ENCODE peak calls at places on chromosomes 11 and 22, in six cellular contexts. R is DMS53, I is fibroblast of lung, T is dermis blood vessel endothelial cell, C is kidney, J is dorsolateral prefrontal cortex. Q is an unnamed sample.

GRCh38 chr11:93727985-93728791 is 13.1 kb downstream of the TAF1D start:
- DNase-seq in R (peak; percentile 48), I (peak; percentile 45), T (no peak), C (no peak), J (no peak), Q (no peak)

GRCh38 chr11:3353066-3353465 is 25.9 kb downstream of the ZNF195 start:
- DNase-seq in R (no peak), I (no peak), T (no peak), C (no peak), J (no peak), Q (no peak)

GRCh38 chr22:19998991-19999820 is 17.4 kb downstream of the ARVCF start:
- DNase-seq in R (no peak), I (no peak), T (no peak), C (peak; percentile 63), J (no peak), Q (no peak)

GRCh38 chr22:18968011-18968749 is 32.1 kb upstream of the PRODH start:
- DNase-seq in R (no peak), I (peak; percentile 14), T (peak; percentile 30), C (peak; percentile 78), J (no peak), Q (peak; percentile 87)

GRCh38 chr11:57764527-57764926 is 2.9 kb downstream of the CTNND1 start:
- DNase-seq in R (no peak), I (no peak), T (peak; percentile 23), C (no peak), J (no peak), Q (no peak)

GRCh38 chr11:95100856-95101507 is 11.3 kb downstream of the ENDOD1 start:
- DNase-seq in R (no peak), I (no peak), T (peak; percentile 63), C (no peak), J (no peak), Q (no peak)

GRCh38 chr11:62796281-62796680 is 4.5 kb upstream of the TMEM223 start:
- DNase-seq in R (no peak), I (no peak), T (no peak), C (no peak), J (no peak), Q (peak; percentile 73)

GRCh38 chr11:36311926-36312592 is 16.0 kb downstream of the PRR5L start:
- DNase-seq in R (peak; percentile 73), I (no peak), T (no peak), C (no peak), J (no peak), Q (no peak)

GRCh38 chr11:40292636-40293585 is 1166.5 kb downstream of the LRRC4C start:
- DNase-seq in R (peak; percentile 35), I (peak; percentile 45), T (no peak), C (peak; percentile 60), J (peak; percentile 51), Q (no peak)

GRCh38 chr22:27336151-27337090 is 465.1 kb downstream of the MN1 start:
- DNase-seq in R (no peak), I (no peak), T (no peak), C (no peak), J (no peak), Q (no peak)

GRCh38 chr11:77512092-77512491 is 38.2 kb upstream of the PAK1 start:
- DNase-seq in R (no peak), I (no peak), T (no peak), C (no peak), J (no peak), Q (no peak)

GRCh38 chr22:50584106-50585096 is 1.8 kb upstream of the CHKB start:
- DNase-seq in R (no peak), I (no peak), T (no peak), C (peak; percentile 43), J (no peak), Q (peak; percentile 75)

Q was measured in islet precursor cell.